ENCODE peak calls at places on chromosomes 6 and 20, in five cellular contexts. F is HFF-Myc, R is NCI-H2029, N is stomach, K is GM04504. I is an unnamed sample.

GRCh38 chr6:43368517-43369160 is 808 bp downstream of the ZNF318 start:
- DNase-seq in R (peak), F (no peak), N (peak), K (no peak), I (peak)

GRCh38 chr20:6026051-6026450 is 27.8 kb downstream of the LRRN4 start:
- DNase-seq in N (no peak), F (no peak), R (no peak), K (no peak), I (no peak)

GRCh38 chr6:46985943-46986342 is 56.2 kb downstream of the ADGRF1 start:
- DNase-seq in R (no peak), K (no peak), N (no peak), F (no peak), I (no peak)

GRCh38 chr6:17349437-17349836 is 44.0 kb upstream of the CAP2 start:
- DNase-seq in F (no peak), R (no peak), N (no peak), K (no peak), I (peak)

GRCh38 chr6:9197726-9198125 is 762.4 kb upstream of the SLC35B3 start:
- DNase-seq in K (no peak), R (no peak), F (no peak), N (no peak), I (no peak)

GRCh38 chr6:57328074-57328473 is 10.6 kb downstream of the PRIM2 start:
- DNase-seq in R (no peak), F (no peak), K (no peak), N (no peak), I (no peak)

GRCh38 chr6:168581706-168582105 is 140.7 kb downstream of the SMOC2 start:
- DNase-seq in N (no peak), F (no peak), R (no peak), K (no peak), I (no peak)

GRCh38 chr6:44237813-44238433 is 9.0 kb upstream of the HSP90AB1 start:
- DNase-seq in N (peak), K (peak), R (peak), F (no peak), I (peak)

GRCh38 chr20:22757424-22758189 is 173.2 kb upstream of the FOXA2 start:
- DNase-seq in N (no peak), R (no peak), F (no peak), K (no peak), I (no peak)

GRCh38 chr6:82711992-82712788 is 348.6 kb downstream of the TPBG start:
- DNase-seq in N (no peak), F (no peak), K (peak), R (peak), I (peak)

GRCh38 chr6:16286151-16286522 is 47.8 kb downstream of the GMPR start:
- DNase-seq in R (peak), F (peak), N (no peak), K (peak), I (peak)

GRCh38 chr6:154319231-154319858 is 37.3 kb downstream of the IPCEF1 start:
- DNase-seq in K (peak), F (peak), N (no peak), R (peak), I (peak)

GRCh38 chr20:21564127-21564773 is 50.4 kb upstream of the NKX2-2 start:
- DNase-seq in R (no peak), F (no peak), K (no peak), N (no peak), I (no peak)

GRCh38 chr6:100096936-100097335 is 102.9 kb upstream of the MCHR2 start:
- DNase-seq in R (no peak), K (no peak), F (no peak), N (no peak), I (no peak)

GRCh38 chr20:56630506-56631317 is 1.6 kb downstream of the TFAP2C start:
- DNase-seq in F (no peak), N (no peak), K (peak), R (no peak), I (peak)

GRCh38 chr6:30743099-30744053 is 889 bp upstream of the FLOT1 start:
- DNase-seq in R (no peak), F (no peak), N (no peak), K (no peak), I (peak)

GRCh38 chr6:157410088-157410487 is 29.1 kb downstream of the ZDHHC14 start:
- DNase-seq in F (no peak), R (no peak), N (no peak), K (no peak), I (peak)

GRCh38 chr6:152267967-152268845 is 369.0 kb downstream of the SYNE1 start:
- DNase-seq in K (no peak), R (peak), F (no peak), N (no peak), I (peak)

GRCh38 chr20:51350941-51351631 is 191.4 kb downstream of the NFATC2 start:
- DNase-seq in F (no peak), K (peak), R (no peak), N (no peak), I (peak)

GRCh38 chr6:108243836-108244235 is 17.0 kb downstream of the SNX3 start:
- DNase-seq in R (no peak), K (no peak), N (no peak), F (no peak), I (no peak)

GRCh38 chr6:54431466-54431865 is 123.2 kb downstream of the TINAG start:
- DNase-seq in R (no peak), N (no peak), F (peak), K (peak), I (no peak)

GRCh38 chr20:51422912-51423667 is 119.4 kb downstream of the NFATC2 start:
- DNase-seq in K (no peak), N (no peak), R (no peak), F (no peak), I (no peak)

GRCh38 chr20:56440346-56441007 is 27.9 kb upstream of the RTF2 start:
- DNase-seq in N (no peak), R (no peak), F (no peak), K (no peak), I (no peak)

GRCh38 chr6:18600236-18600635 is 213.1 kb downstream of the RNF144B start:
- DNase-seq in N (no peak), R (no peak), F (no peak), K (no peak), I (no peak)

GRCh38 chr6:25366785-25367657 is 87.8 kb downstream of the CARMIL1 start:
- DNase-seq in R (no peak), K (no peak), F (no peak), N (no peak), I (no peak)

GRCh38 chr6:167676666-167677421 is 149.9 kb upstream of the AFDN start:
- DNase-seq in K (no peak), R (no peak), F (no peak), N (no peak), I (no peak)

GRCh38 chr6:157845493-157846259 is 22.6 kb downstream of the SNX9 start:
- DNase-seq in N (no peak), F (no peak), R (no peak), K (no peak), I (no peak)

GRCh38 chr20:54167909-54168872 is 5.6 kb downstream of the CYP24A1 start:
- DNase-seq in K (no peak), F (no peak), R (peak), N (no peak), I (no peak)

GRCh38 chr6:32852844-32853540 is 512 bp downstream of the TAP1 start:
- DNase-seq in F (no peak), R (peak), N (peak), K (no peak), I (peak)

GRCh38 chr6:137309078-137309762 is 90.0 kb upstream of the IFNGR1 start:
- DNase-seq in N (peak), R (peak), F (peak), K (peak), I (peak)

GRCh38 chr6:88730602-88731001 is 232.8 kb downstream of the RNGTT start:
- DNase-seq in K (no peak), N (no peak), R (peak), F (no peak), I (peak)

GRCh38 chr20:45833030-45833882 is at the start of gene SNX21:
- DNase-seq in K (peak), F (peak), N (peak), R (peak), I (peak)

GRCh38 chr20:38999965-39000910 is 38.1 kb downstream of the DHX35 start:
- DNase-seq in N (no peak), R (no peak), K (no peak), F (no peak), I (no peak)

GRCh38 chr6:141688916-141689315 is 443.8 kb upstream of the GJE1 start:
- DNase-seq in R (no peak), K (no peak), N (no peak), F (no peak), I (no peak)

GRCh38 chr20:52684911-52685310 is 287.2 kb upstream of the TSHZ2 start:
- DNase-seq in K (no peak), F (no peak), R (no peak), N (no peak), I (peak)

GRCh38 chr6:13454286-13455221 is 32.8 kb downstream of the GFOD1 start:
- DNase-seq in R (no peak), F (no peak), N (peak), K (peak), I (no peak)

GRCh38 chr20:63035284-63036185 is 28.8 kb upstream of the BHLHE23 start:
- DNase-seq in F (no peak), N (no peak), R (no peak), K (no peak), I (no peak)

I was measured in AG20443.